ENCODE peak calls at places on chromosomes 11 and 22, in ten cellular contexts. I, Q, R, L, E, T, N, A, X and S are unnamed samples.
A peak's percentile ranks its signal among the peaks of the same experiment; 100 is the strongest.

GRCh38 chr11:129896062-129896461 is 684 bp upstream of the NFRKB start:
- DNase-seq in L (no peak), I (no peak), T (no peak), E (no peak), Q (no peak), R (no peak), N (no peak), X (peak; percentile 27), A (no peak), S (no peak)

GRCh38 chr11:90204407-90204806 is 18.4 kb downstream of the CHORDC1 start:
- DNase-seq in T (no peak), R (no peak), L (no peak), X (no peak), A (no peak), N (no peak), E (no peak), I (no peak), Q (no peak), S (no peak)

GRCh38 chr11:96257972-96258951 is 84.7 kb downstream of the MAML2 start:
- DNase-seq in Q (no peak), X (no peak), N (no peak), R (peak; percentile 58), E (no peak), T (no peak), L (no peak), A (peak; percentile 49), I (no peak), S (no peak)

GRCh38 chr11:3866836-3867208 is 11.4 kb downstream of the STIM1 start:
- DNase-seq in N (no peak), Q (no peak), T (no peak), E (no peak), L (no peak), R (no peak), A (no peak), X (no peak), I (no peak), S (no peak)

GRCh38 chr22:45427114-45427513 is 13.6 kb downstream of the RIBC2 start:
- DNase-seq in E (no peak), R (no peak), X (no peak), T (no peak), L (no peak), Q (no peak), I (no peak), N (no peak), A (no peak), S (no peak)

GRCh38 chr11:100827934-100828661 is 141.0 kb downstream of the ARHGAP42 start:
- DNase-seq in L (peak; percentile 82), E (no peak), A (peak; percentile 14), N (no peak), Q (no peak), R (peak; percentile 84), X (peak; percentile 68), I (no peak), T (peak; percentile 41), S (no peak)

GRCh38 chr11:33701831-33702230 is 1.2 kb upstream of the C11orf91 start:
- DNase-seq in Q (no peak), L (no peak), X (no peak), E (no peak), I (no peak), A (peak; percentile 93), N (no peak), T (peak; percentile 62), R (peak; percentile 92), S (no peak)

GRCh38 chr11:69014936-69015549 is 2.0 kb upstream of the MRGPRF start:
- DNase-seq in A (no peak), L (no peak), I (peak; percentile 34), Q (no peak), N (no peak), R (no peak), E (no peak), X (no peak), T (no peak), S (no peak)

GRCh38 chr22:36277482-36278291 is 24.8 kb downstream of the APOL1 start:
- DNase-seq in Q (no peak), X (peak; percentile 87), L (peak; percentile 64), N (no peak), A (peak; percentile 74), E (peak; percentile 68), I (peak; percentile 70), R (peak; percentile 56), T (peak; percentile 65), S (peak; percentile 42)

GRCh38 chr11:37450613-37451012 is 852.6 kb upstream of the RAG2 start:
- DNase-seq in I (no peak), A (no peak), X (no peak), E (no peak), N (no peak), R (peak; percentile 8), T (no peak), Q (no peak), L (no peak), S (no peak)

GRCh38 chr11:111933872-111934271 is 3.3 kb upstream of the DIXDC1 start:
- DNase-seq in T (no peak), E (no peak), X (no peak), R (peak; percentile 42), N (no peak), L (no peak), A (peak; percentile 42), Q (no peak), I (no peak), S (no peak)

GRCh38 chr22:24134090-24134846 is 47.0 kb upstream of the SUSD2 start:
- DNase-seq in I (peak; percentile 57), N (no peak), T (no peak), R (no peak), Q (no peak), X (peak; percentile 34), L (no peak), E (peak; percentile 45), A (no peak), S (no peak)

GRCh38 chr22:20130739-20131592 is 638 bp upstream of the ZDHHC8 start:
- DNase-seq in I (peak; percentile 86), A (peak; percentile 82), R (peak; percentile 61), L (peak; percentile 68), X (peak; percentile 88), Q (peak; percentile 92), T (peak; percentile 82), N (peak; percentile 31), E (peak; percentile 89), S (peak; percentile 39)

GRCh38 chr11:86949995-86950993 is 4.9 kb downstream of the FZD4 start:
- DNase-seq in A (peak; percentile 66), T (no peak), R (peak; percentile 77), N (no peak), L (no peak), I (no peak), X (no peak), E (no peak), Q (no peak), S (no peak)
- H3K36me3 ChIP-seq in A (peaks cover 6% of the 10 kb centered on the region), T (peaks cover 79% of the 10 kb centered on the region), R (peaks cover 7% of the 10 kb centered on the region), N (no peaks in the 10 kb centered on the region), L (peaks cover 12% of the 10 kb centered on the region), I (no peaks in the 10 kb centered on the region), X (no peaks in the 10 kb centered on the region), E (no peaks in the 10 kb centered on the region), Q (peaks cover 7% of the 10 kb centered on the region), S (no peaks in the 10 kb centered on the region)

GRCh38 chr11:67391304-67392181 is at the start of gene RAD9A:
- DNase-seq in L (peak; percentile 98), E (peak; percentile 97), X (peak; percentile 98), N (peak; percentile 81), T (peak; percentile 99), I (peak; percentile 95), A (peak; percentile 99), R (peak; percentile 91), Q (peak; percentile 97), S (peak; percentile 93)

GRCh38 chr11:67393990-67394389 is 2.2 kb downstream of the RAD9A start:
- DNase-seq in N (no peak), I (no peak), T (no peak), R (no peak), Q (no peak), A (no peak), E (no peak), X (no peak), L (no peak), S (no peak)

GRCh38 chr11:67395555-67396257 is 3.9 kb downstream of the RAD9A start:
- DNase-seq in R (no peak), X (no peak), A (no peak), T (no peak), L (no peak), N (no peak), Q (no peak), I (no peak), E (no peak), S (no peak)

GRCh38 chr11:67392182-67392715 is 463 bp downstream of the RAD9A start:
- DNase-seq in I (no peak), R (no peak), Q (no peak), T (no peak), E (no peak), N (no peak), L (no peak), X (no peak), A (peak; percentile 65), S (no peak)

GRCh38 chr11:67393437-67393836 is 1.7 kb downstream of the RAD9A start:
- DNase-seq in R (no peak), Q (no peak), L (no peak), A (no peak), I (no peak), N (no peak), E (no peak), T (no peak), X (no peak), S (no peak)
- H3K36me3 ChIP-seq in R (peaks cover 23% of the 10 kb centered on the region), Q (peaks cover 18% of the 10 kb centered on the region), L (peaks cover 14% of the 10 kb centered on the region), A (peaks cover 7% of the 10 kb centered on the region), I (no peaks in the 10 kb centered on the region), N (peaks cover 13% of the 10 kb centered on the region), E (peaks cover 13% of the 10 kb centered on the region), T (peaks cover 42% of the 10 kb centered on the region), X (no peaks in the 10 kb centered on the region), S (peaks cover 40% of the 10 kb centered on the region)

DNA sequence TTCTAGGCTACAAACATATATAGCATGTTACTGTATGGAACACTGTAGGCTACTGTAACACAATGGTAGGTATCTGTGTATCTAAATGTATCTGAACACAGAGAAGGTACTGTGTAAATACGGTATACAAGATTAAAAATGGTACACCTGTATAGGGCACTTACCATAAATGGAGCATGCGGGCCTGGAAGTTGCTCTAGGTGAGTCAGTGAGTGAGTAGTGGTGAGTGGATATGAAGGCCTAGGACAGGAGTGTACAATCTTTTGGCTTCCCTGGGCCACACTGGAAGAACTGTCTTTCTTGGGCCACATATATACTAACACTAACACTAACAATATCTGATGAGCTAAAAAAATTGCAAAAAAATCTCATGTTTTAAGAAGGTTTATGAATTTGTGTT is 21.4 kb downstream of the RNF141 start:
- DNase-seq in L (no peak), I (no peak), N (no peak), R (no peak), E (no peak), X (no peak), A (no peak), T (no peak), Q (no peak), S (no peak)
- H3K36me3 ChIP-seq in L (no peaks in the 10 kb centered on the region), I (no peaks in the 10 kb centered on the region), N (peaks cover 5% of the 10 kb centered on the region), R (peaks cover 12% of the 10 kb centered on the region), E (peaks cover 10% of the 10 kb centered on the region), X (no peaks in the 10 kb centered on the region), A (peaks cover 30% of the 10 kb centered on the region), T (peaks cover 83% of the 10 kb centered on the region), Q (peaks cover 27% of the 10 kb centered on the region), S (peaks cover 12% of the 10 kb centered on the region)

DNA sequence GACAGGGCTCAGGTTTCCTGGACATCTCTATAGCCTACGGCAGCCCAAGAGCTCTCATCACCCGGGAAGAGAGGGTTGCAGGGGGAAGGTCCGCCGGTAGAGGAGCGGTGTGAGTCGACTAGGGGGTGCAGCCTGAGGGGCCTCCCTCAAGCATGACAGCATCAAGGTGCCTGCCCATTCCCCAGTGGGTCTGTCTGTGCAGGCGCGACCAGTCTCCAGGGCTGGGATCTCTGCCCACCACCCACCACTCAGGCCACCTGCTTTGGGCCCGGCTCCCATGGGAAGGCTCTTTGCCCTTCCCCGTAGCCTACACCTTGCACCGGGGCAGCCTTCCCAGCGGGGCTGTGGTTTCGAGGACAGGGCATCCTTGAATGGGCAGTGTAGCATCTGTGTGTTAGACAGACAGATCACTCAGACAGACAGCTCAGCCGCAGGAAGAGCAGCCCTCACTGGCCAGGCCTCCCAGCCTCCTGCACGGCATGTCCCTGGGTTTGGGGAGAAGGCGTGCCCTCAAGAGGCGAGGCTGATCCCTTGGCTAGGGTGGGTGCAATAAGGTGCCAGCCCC is 29.2 kb downstream of the CERK start:
- DNase-seq in X (no peak), N (no peak), I (no peak), L (no peak), R (no peak), E (no peak), Q (no peak), A (no peak), T (no peak), S (no peak)
- H3K36me3 ChIP-seq in X (peaks cover 21% of the 10 kb centered on the region), N (peaks cover 15% of the 10 kb centered on the region), I (no peaks in the 10 kb centered on the region), L (peaks cover 1% of the 10 kb centered on the region), R (peaks cover 64% of the 10 kb centered on the region), E (peaks cover 45% of the 10 kb centered on the region), Q (peaks cover 47% of the 10 kb centered on the region), A (peaks cover 24% of the 10 kb centered on the region), T (peaks cover 76% of the 10 kb centered on the region), S (peaks cover 44% of the 10 kb centered on the region)